ENCODE peak calls at places on chromosome 11, in five cellular contexts. B, D, U, Y and T are unnamed samples.

GRCh38 chr11:68843703-68844312 is 2.1 kb upstream of the CPT1A start:
- DNase-seq in B (peak; percentile 94), D (peak; percentile 18), Y (peak; percentile 92), U (peak; percentile 60), T (no peak)

GRCh38 chr11:19607656-19608360 is 104.8 kb upstream of the NAV2 start:
- DNase-seq in Y (no peak), B (no peak), D (no peak), U (no peak), T (no peak)

GRCh38 chr11:2713721-2714462 is 14.1 kb upstream of the KCNQ1OT1 start:
- DNase-seq in B (peak; percentile 68), Y (no peak), U (no peak), D (no peak), T (no peak)

GRCh38 chr11:8867035-8867434 is 44.0 kb upstream of the AKIP1 start:
- DNase-seq in B (no peak), D (no peak), Y (no peak), U (no peak), T (peak; percentile 36)

GRCh38 chr11:128970598-128971190 is 28.0 kb upstream of the TP53AIP1 start:
- DNase-seq in D (no peak), Y (no peak), B (no peak), U (no peak), T (no peak)

GRCh38 chr11:131674051-131674755 is 303.8 kb downstream of the NTM start:
- DNase-seq in B (no peak), Y (peak; percentile 71), D (peak; percentile 81), U (no peak), T (peak; percentile 84)

GRCh38 chr11:107591098-107591445 is at the start of gene ELMOD1:
- DNase-seq in D (peak; percentile 62), B (peak; percentile 79), U (no peak), Y (peak; percentile 34), T (peak; percentile 18)

GRCh38 chr11:43639920-43640319 is 40.6 kb upstream of the HSD17B12 start:
- DNase-seq in Y (no peak), U (no peak), B (no peak), D (no peak), T (no peak)

GRCh38 chr11:102451041-102451692 is 1.4 kb downstream of the TMEM123 start:
- DNase-seq in Y (no peak), D (no peak), B (no peak), U (no peak), T (no peak)

GRCh38 chr11:13966486-13966885 is 4.0 kb downstream of the SPON1 start:
- DNase-seq in Y (no peak), D (no peak), B (no peak), U (no peak), T (no peak)

GRCh38 chr11:13964771-13965074 is 2.2 kb downstream of the SPON1 start:
- DNase-seq in Y (no peak), U (no peak), D (no peak), B (no peak), T (no peak)

GRCh38 chr11:13963949-13964770 is 1.6 kb downstream of the SPON1 start:
- DNase-seq in Y (no peak), U (peak; percentile 15), D (peak; percentile 41), B (peak; percentile 84), T (no peak)

GRCh38 chr11:13963169-13963948 is 836 bp downstream of the SPON1 start:
- DNase-seq in Y (no peak), D (no peak), U (peak; percentile 33), B (peak; percentile 85), T (no peak)

GRCh38 chr11:13965337-13965736 is 2.8 kb downstream of the SPON1 start:
- DNase-seq in U (no peak), D (peak; percentile 6), Y (no peak), B (no peak), T (no peak)
- TF ChIP-seq CTCF in U (no peak), D (no peak), Y (no peak), B (no peak), T (no peak)

GRCh38 chr11:36467913-36468312 is 42.2 kb downstream of the TRAF6 start:
- DNase-seq in U (no peak), Y (no peak), D (no peak), B (no peak), T (no peak)
- TF ChIP-seq CTCF in U (no peak), Y (no peak), D (no peak), B (no peak), T (no peak)

DNA sequence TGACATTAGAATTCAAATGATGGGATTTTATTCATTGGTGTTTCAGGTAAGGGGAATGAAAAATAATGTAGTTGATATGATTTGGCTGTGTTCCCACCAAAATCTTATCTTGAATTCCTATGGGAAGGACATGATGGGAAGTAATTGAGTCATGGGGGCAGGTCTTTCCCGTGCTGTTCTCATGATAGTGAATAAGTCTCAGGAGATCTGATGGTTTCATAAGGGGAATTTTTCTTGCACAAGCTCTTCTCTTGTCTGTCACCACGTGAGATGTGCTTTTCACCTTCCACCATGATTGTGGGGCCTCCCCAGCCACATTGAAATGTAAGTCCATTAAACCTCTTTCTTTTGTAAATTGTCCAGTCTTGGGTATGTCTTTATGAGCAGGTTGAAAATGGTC is 268.6 kb upstream of the CHORDC1 start:
- DNase-seq in D (no peak), Y (no peak), U (no peak), B (no peak), T (no peak)
- TF ChIP-seq CTCF in D (no peak), Y (no peak), U (no peak), B (no peak), T (no peak)

DNA sequence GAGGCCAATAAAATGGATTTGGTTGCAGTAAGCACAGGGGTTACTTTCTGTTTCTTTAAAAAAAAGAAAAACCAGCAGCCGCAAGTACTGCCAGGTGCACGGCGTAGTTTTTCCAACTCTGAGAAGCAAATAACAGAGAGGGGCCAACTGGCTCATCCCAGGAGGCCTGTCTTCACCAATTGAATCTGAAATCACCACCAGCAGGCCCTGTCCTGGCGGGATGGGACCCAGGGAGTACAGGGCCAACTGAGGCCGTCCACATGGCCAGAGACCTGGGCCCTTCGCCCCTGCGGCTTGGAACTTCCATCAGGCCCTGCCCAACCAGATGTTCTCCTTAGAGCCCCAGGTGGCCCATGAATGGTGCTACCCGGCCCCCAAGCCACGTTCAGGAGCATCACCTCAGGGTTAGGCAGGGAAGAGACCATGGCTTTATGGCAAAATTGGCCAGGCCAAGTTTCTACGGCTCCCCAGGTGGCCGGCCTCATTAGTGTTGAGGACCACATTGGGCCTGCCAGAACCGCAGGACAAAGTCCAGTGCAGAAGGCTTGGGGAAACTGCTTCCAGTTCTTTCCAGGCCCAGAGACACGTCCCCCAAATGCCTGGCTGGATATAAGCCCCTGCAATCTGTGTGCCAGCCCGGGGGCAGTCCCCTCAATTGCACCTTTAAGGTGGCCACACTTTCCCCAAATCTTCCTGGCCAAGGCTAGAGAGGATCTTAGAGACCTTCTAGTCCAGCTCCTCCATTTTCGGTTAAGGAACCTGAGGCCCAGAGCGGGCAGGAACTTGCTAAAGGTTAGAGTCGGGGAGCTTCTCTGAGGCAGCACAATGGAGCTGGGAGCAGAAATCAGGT is 61.7 kb downstream of the CHRDL2 start:
- DNase-seq in Y (no peak), D (no peak), B (no peak), U (no peak), T (no peak)
- TF ChIP-seq CTCF in Y (no peak), D (no peak), B (no peak), U (no peak), T (no peak)

DNA sequence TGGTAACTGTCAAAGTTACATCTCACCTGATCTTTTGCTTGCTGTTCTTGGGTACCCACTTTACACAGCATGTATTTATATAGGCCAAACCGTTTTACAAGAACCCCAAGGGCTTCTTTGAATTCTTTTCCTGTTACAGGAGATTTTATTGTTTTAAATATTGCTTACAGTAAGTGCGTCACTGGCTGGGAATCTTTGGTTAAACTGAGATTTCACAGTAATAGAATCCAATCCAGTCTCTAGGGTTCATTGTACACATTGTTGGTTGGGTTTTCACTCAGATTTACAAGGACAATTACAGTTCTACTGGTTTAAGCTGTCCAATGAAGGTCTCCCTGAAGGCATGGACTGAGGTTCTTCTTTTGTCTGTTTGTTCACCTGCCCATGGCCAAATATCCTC is 171.7 kb downstream of the INSC start:
- DNase-seq in D (no peak), B (no peak), Y (no peak), U (no peak), T (peak; percentile 32)
- TF ChIP-seq CTCF in D (no peak), B (no peak), Y (no peak), U (no peak), T (no peak)

DNA sequence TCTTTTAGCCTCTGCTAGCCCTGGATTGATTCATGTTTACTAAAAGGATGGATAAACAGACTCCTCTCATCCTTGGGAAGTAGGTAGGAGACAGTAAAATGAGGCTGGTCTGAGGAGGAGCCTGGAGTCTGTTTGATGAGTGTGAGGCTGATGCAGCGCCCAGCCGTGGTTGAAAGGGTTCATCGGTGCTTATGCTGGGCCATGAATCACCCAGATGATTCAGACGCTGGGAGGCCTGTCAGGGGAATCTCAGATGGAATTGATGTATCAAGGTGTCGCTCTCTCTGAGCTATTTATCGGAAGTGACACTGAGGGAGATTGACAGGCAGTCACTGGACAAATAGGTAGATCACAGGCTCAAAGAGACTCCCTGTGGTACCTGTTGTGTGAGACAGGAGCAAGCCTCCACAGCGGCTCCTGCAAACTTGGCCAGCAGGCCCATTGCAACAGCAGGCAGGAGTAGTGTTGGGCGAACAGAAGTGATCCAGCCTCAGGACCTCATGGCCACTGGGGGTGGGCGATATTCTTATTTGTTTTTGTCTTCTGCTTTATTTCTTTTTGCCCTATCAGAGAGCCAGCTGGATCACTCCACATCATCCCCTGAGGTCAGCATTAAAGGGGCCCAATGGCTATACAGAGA is 109.9 kb upstream of the CADM1 start:
- DNase-seq in D (no peak), U (no peak), Y (no peak), B (no peak), T (no peak)
- TF ChIP-seq CTCF in D (no peak), U (no peak), Y (no peak), B (no peak), T (no peak)

GRCh38 chr11:11660351-11660750 is 38.5 kb upstream of the GALNT18 start:
- DNase-seq in D (no peak), Y (no peak), U (no peak), B (no peak), T (no peak)

GRCh38 chr11:11661356-11662040 is 39.7 kb upstream of the GALNT18 start:
- DNase-seq in D (no peak), U (no peak), B (no peak), Y (no peak), T (no peak)

GRCh38 chr11:11657101-11657935 is 35.5 kb upstream of the GALNT18 start:
- DNase-seq in Y (no peak), D (no peak), U (no peak), B (no peak), T (no peak)

GRCh38 chr11:11662578-11662977 is 40.8 kb upstream of the GALNT18 start:
- DNase-seq in B (no peak), D (no peak), Y (no peak), U (no peak), T (no peak)

DNA sequence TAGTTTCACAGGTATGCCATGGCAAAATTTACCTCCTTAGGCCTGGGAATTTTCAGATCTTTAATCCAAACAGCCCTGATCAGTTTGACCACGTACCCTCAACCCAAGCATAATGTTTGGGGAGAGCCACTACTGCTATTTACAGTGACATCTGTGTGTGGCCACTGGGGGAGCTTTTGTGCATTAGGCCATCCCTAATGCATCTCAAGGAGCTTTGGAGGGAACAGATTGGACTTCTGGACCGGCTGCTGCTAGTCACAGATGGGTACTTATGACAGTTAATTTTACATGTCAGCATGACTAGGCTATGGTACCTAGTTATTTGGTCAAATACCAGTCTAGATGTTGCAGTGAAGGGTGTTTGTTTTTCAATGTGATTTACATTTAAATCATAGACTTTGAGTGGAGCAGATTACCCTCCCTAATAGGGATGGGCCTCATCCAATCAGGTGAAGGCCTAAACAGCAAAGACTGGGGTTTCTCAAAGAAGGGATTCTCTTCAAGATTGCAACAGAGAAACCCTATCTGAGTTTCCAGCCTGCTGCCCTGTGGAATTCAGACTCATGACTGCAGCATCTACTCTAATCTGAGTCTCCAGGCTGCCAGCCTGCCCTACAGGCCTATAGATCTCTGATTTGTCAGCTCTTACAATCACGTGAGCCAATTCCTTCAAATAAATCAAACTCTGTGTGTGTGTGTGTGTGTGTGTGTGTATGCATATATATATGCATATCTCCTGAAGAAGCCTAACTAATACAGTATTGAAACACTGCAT is 37.9 kb upstream of the GALNT18 start:
- DNase-seq in U (no peak), Y (no peak), D (no peak), B (no peak), T (no peak)
- TF ChIP-seq CTCF in U (no peak), Y (peak; percentile 3), D (no peak), B (no peak), T (peak; percentile 31)